ENCODE peak calls at places on chromosomes 3 and 15, in ten cellular contexts. B is activated gamma-delta T cell treated with Interleukin-2 at 50 U/mL for 16 hours, S is activated T-cell treated with anti-CD3 and anti-CD28 coated beads for 24 hours, W is epithelial cell of proximal tubule, D is cardiac fibroblast, O is HFF-Myc, Z is ascending aorta, P is colonic mucosa, G is lower lobe of right lung, Q is mesenteric fat pad. R is an unnamed sample.

GRCh38 chr15:80693682-80694623 is 1.2 kb upstream of the ABHD17C start:
- DNase-seq in Z (no peak), Q (no peak), G (no peak), P (no peak), D (no peak), O (no peak), W (no peak), S (no peak), B (no peak), R (peak; percentile 6)

GRCh38 chr3:193490580-193490979 is 64.1 kb downstream of the ATP13A4 start:
- DNase-seq in S (no peak), O (no peak), D (no peak), P (no peak), Z (no peak), G (no peak), Q (no peak), B (no peak), W (no peak), R (no peak)

GRCh38 chr15:96066126-96066525 is 264.4 kb upstream of the NR2F2 start:
- DNase-seq in Z (no peak), Q (no peak), O (no peak), G (no peak), D (peak; percentile 35), S (no peak), P (no peak), W (no peak), B (no peak), R (no peak)

GRCh38 chr3:105362021-105362665 is 4.6 kb upstream of the ALCAM start:
- DNase-seq in G (no peak), O (no peak), Q (no peak), D (peak; percentile 64), S (no peak), W (no peak), P (no peak), Z (no peak), B (no peak), R (no peak)

GRCh38 chr3:8619548-8619947 is 25.1 kb downstream of the SSUH2 start:
- DNase-seq in B (no peak), S (no peak), Q (no peak), Z (no peak), P (no peak), G (no peak), O (no peak), W (no peak), D (peak; percentile 48), R (no peak)

GRCh38 chr15:74825895-74826294 is 532 bp upstream of the CPLX3 start:
- DNase-seq in Z (no peak), Q (no peak), G (no peak), W (no peak), P (no peak), O (no peak), D (no peak), S (no peak), B (no peak), R (no peak)

GRCh38 chr3:195068481-195069080 is 202.4 kb downstream of the XXYLT1 start:
- DNase-seq in Z (no peak), S (no peak), W (no peak), Q (no peak), O (no peak), G (peak; percentile 10), D (no peak), P (no peak), B (no peak), R (no peak)

GRCh38 chr15:81813215-81813614 is 232.6 kb downstream of the MEX3B start:
- DNase-seq in O (no peak), W (no peak), G (no peak), Z (no peak), B (no peak), D (no peak), P (no peak), S (no peak), Q (no peak), R (no peak)

GRCh38 chr15:47027322-47027946 is 689.9 kb upstream of the SEMA6D start:
- DNase-seq in Z (no peak), Q (no peak), G (no peak), P (no peak), D (no peak), O (no peak), W (no peak), S (no peak), B (no peak), R (peak; percentile 15)

GRCh38 chr3:183481582-183481981 is 53.2 kb upstream of the MCF2L2 start:
- DNase-seq in Q (no peak), W (no peak), G (no peak), S (no peak), P (no peak), Z (peak; percentile 31), D (no peak), O (no peak), B (no peak), R (no peak)

GRCh38 chr3:160885791-160886286 is 129.8 kb downstream of the PPM1L start:
- DNase-seq in G (peak; percentile 50), W (no peak), O (peak; percentile 70), P (peak; percentile 60), S (no peak), B (no peak), Q (no peak), D (peak; percentile 61), Z (no peak), R (no peak)

GRCh38 chr3:68958932-68959331 is 26.6 kb upstream of the TAFA4 start:
- DNase-seq in Q (no peak), G (no peak), Z (no peak), O (no peak), P (no peak), S (no peak), B (no peak), W (no peak), D (no peak), R (no peak)

GRCh38 chr3:193174137-193174536 is 66.9 kb upstream of the PLAAT1 start:
- DNase-seq in Z (no peak), G (no peak), P (no peak), S (no peak), O (no peak), D (no peak), Q (no peak), B (no peak), W (no peak), R (no peak)

GRCh38 chr3:48591886-48592518 is 3.1 kb downstream of the COL7A1 start:
- DNase-seq in O (no peak), G (no peak), W (no peak), B (no peak), D (no peak), S (no peak), Q (no peak), Z (no peak), P (no peak), R (no peak)

GRCh38 chr3:128240232-128240631 is 87.0 kb downstream of the EEFSEC start:
- DNase-seq in B (no peak), S (no peak), W (no peak), D (no peak), O (no peak), G (no peak), Z (no peak), Q (no peak), P (no peak), R (no peak)

GRCh38 chr3:12782172-12782815 is 14.2 kb upstream of the CAND2 start:
- DNase-seq in W (peak; percentile 41), G (peak; percentile 37), Q (peak; percentile 12), B (no peak), S (no peak), D (peak; percentile 75), Z (no peak), O (no peak), P (no peak), R (no peak)

GRCh38 chr3:142273501-142273900 is 48.1 kb upstream of the GK5 start:
- DNase-seq in G (no peak), Z (no peak), P (no peak), B (no peak), Q (no peak), D (no peak), S (no peak), O (no peak), W (no peak), R (no peak)

GRCh38 chr3:8166013-8166412 is 335.6 kb upstream of the LMCD1 start:
- DNase-seq in D (no peak), S (no peak), B (no peak), G (no peak), O (no peak), P (no peak), Z (no peak), Q (no peak), W (no peak), R (no peak)

GRCh38 chr3:41575754-41576153 is 376.4 kb downstream of the CTNNB1 start:
- DNase-seq in Q (no peak), P (no peak), W (no peak), O (no peak), G (no peak), B (no peak), Z (no peak), S (no peak), D (no peak), R (no peak)

GRCh38 chr15:29400701-29401100 is 131.1 kb upstream of the NSMCE3 start:
- DNase-seq in W (no peak), P (no peak), G (no peak), S (no peak), D (no peak), Z (no peak), Q (no peak), B (no peak), O (no peak), R (no peak)

GRCh38 chr3:62312201-62312600 is 61.1 kb downstream of the FEZF2 start:
- DNase-seq in P (no peak), Q (no peak), S (no peak), W (no peak), Z (no peak), B (no peak), O (no peak), G (no peak), D (peak; percentile 2), R (no peak)

GRCh38 chr3:42804831-42805821 is 836 bp upstream of the HIGD1A start:
- DNase-seq in Z (peak; percentile 67), Q (no peak), W (no peak), G (peak; percentile 59), S (no peak), O (no peak), B (no peak), D (peak; percentile 8), P (no peak), R (no peak)

GRCh38 chr3:34056181-34056910 is 257.9 kb downstream of the PDCD6IP start:
- DNase-seq in D (no peak), G (no peak), Z (no peak), W (no peak), Q (no peak), S (no peak), B (no peak), O (no peak), P (no peak), R (no peak)

GRCh38 chr3:168024537-168024941 is 71.2 kb downstream of the GOLIM4 start:
- DNase-seq in O (peak; percentile 94), W (no peak), D (peak; percentile 86), S (no peak), G (no peak), Z (no peak), P (no peak), B (no peak), Q (no peak), R (peak; percentile 58)

GRCh38 chr15:67781061-67781460 is 44.2 kb upstream of the SKOR1 start:
- DNase-seq in P (no peak), O (no peak), G (no peak), Q (no peak), D (no peak), S (no peak), W (no peak), Z (no peak), B (no peak), R (no peak)

GRCh38 chr15:78243076-78243475 is 8.7 kb upstream of the ACSBG1 start:
- DNase-seq in Z (peak; percentile 45), G (no peak), P (no peak), O (no peak), S (no peak), W (no peak), Q (peak; percentile 53), B (no peak), D (no peak), R (no peak)

GRCh38 chr15:41499109-41499851 is 5.6 kb downstream of the ITPKA start:
- DNase-seq in B (no peak), O (no peak), S (no peak), Z (no peak), Q (no peak), G (no peak), W (no peak), P (no peak), D (no peak), R (no peak)